ENCODE peak calls at places on chromosomes 7 and 10, in ten cellular contexts. One of them, this sample, is unnamed.

GRCh38 chr10:8830064-8830463 is 775.6 kb downstream of the GATA3 start:
- DNase-seq in fibroblast of mammary gland: no peak
- DNase-seq in endodermal cell: no peak
- DNase-seq in body of pancreas: no peak
- DNase-seq in AG09309: no peak
- DNase-seq in dorsolateral prefrontal cortex: no peak
- DNase-seq in cardiac muscle cell: no peak
- DNase-seq in AG04450: no peak
- DNase-seq in GM12865: no peak
- DNase-seq in GM12864: no peak
- DNase-seq in this sample: no peak

GRCh38 chr10:5293691-5294550 is 70.8 kb upstream of the UCN3 start:
- DNase-seq in fibroblast of mammary gland: peak; percentile 34
- DNase-seq in endodermal cell: peak; percentile 99
- DNase-seq in body of pancreas: peak; percentile 63
- DNase-seq in AG09309: no peak
- DNase-seq in dorsolateral prefrontal cortex: no peak
- DNase-seq in cardiac muscle cell: peak; percentile 65
- DNase-seq in AG04450: no peak
- DNase-seq in GM12865: peak; percentile 59
- DNase-seq in GM12864: no peak
- DNase-seq in this sample: no peak

GRCh38 chr10:68560916-68561691 is 967 bp downstream of the TET1 start:
- DNase-seq in fibroblast of mammary gland: peak; percentile 38
- DNase-seq in endodermal cell: peak; percentile 79
- DNase-seq in body of pancreas: peak; percentile 15
- DNase-seq in AG09309: no peak
- DNase-seq in dorsolateral prefrontal cortex: no peak
- DNase-seq in cardiac muscle cell: peak; percentile 77
- DNase-seq in AG04450: no peak
- DNase-seq in GM12865: no peak
- DNase-seq in GM12864: no peak
- DNase-seq in this sample: no peak

GRCh38 chr7:92415225-92415624 is 32.1 kb upstream of the GATAD1 start:
- DNase-seq in fibroblast of mammary gland: no peak
- DNase-seq in endodermal cell: no peak
- DNase-seq in body of pancreas: no peak
- DNase-seq in AG09309: no peak
- DNase-seq in dorsolateral prefrontal cortex: no peak
- DNase-seq in cardiac muscle cell: no peak
- DNase-seq in AG04450: peak; percentile 3
- DNase-seq in GM12865: no peak
- DNase-seq in GM12864: no peak
- DNase-seq in this sample: no peak

GRCh38 chr7:101162551-101163280 is 2.7 kb downstream of the VGF start:
- DNase-seq in fibroblast of mammary gland: peak; percentile 57
- DNase-seq in endodermal cell: peak; percentile 90
- DNase-seq in body of pancreas: peak; percentile 31
- DNase-seq in AG09309: no peak
- DNase-seq in dorsolateral prefrontal cortex: no peak
- DNase-seq in cardiac muscle cell: peak; percentile 64
- DNase-seq in AG04450: no peak
- DNase-seq in GM12865: peak; percentile 79
- DNase-seq in GM12864: no peak
- DNase-seq in this sample: no peak

GRCh38 chr7:119969054-119969453 is 303.9 kb upstream of the KCND2 start:
- DNase-seq in fibroblast of mammary gland: no peak
- DNase-seq in endodermal cell: no peak
- DNase-seq in body of pancreas: no peak
- DNase-seq in AG09309: no peak
- DNase-seq in dorsolateral prefrontal cortex: no peak
- DNase-seq in cardiac muscle cell: no peak
- DNase-seq in AG04450: no peak
- DNase-seq in GM12865: peak; percentile 39
- DNase-seq in GM12864: no peak
- DNase-seq in this sample: no peak

GRCh38 chr10:11921800-11922387 is 98.7 kb downstream of the PROSER2 start:
- DNase-seq in fibroblast of mammary gland: no peak
- DNase-seq in endodermal cell: no peak
- DNase-seq in body of pancreas: no peak
- DNase-seq in AG09309: no peak
- DNase-seq in dorsolateral prefrontal cortex: no peak
- DNase-seq in cardiac muscle cell: no peak
- DNase-seq in AG04450: no peak
- DNase-seq in GM12865: no peak
- DNase-seq in GM12864: no peak
- DNase-seq in this sample: no peak

GRCh38 chr10:77844177-77844576 is 82.4 kb downstream of the DLG5 start:
- DNase-seq in fibroblast of mammary gland: no peak
- DNase-seq in endodermal cell: no peak
- DNase-seq in body of pancreas: no peak
- DNase-seq in AG09309: no peak
- DNase-seq in dorsolateral prefrontal cortex: no peak
- DNase-seq in cardiac muscle cell: no peak
- DNase-seq in AG04450: no peak
- DNase-seq in GM12865: no peak
- DNase-seq in GM12864: no peak
- DNase-seq in this sample: no peak

GRCh38 chr7:30503273-30504212 is 1.1 kb downstream of the GGCT start:
- DNase-seq in fibroblast of mammary gland: peak; percentile 12
- DNase-seq in endodermal cell: no peak
- DNase-seq in body of pancreas: no peak
- DNase-seq in AG09309: no peak
- DNase-seq in dorsolateral prefrontal cortex: no peak
- DNase-seq in cardiac muscle cell: no peak
- DNase-seq in AG04450: no peak
- DNase-seq in GM12865: no peak
- DNase-seq in GM12864: no peak
- DNase-seq in this sample: no peak

GRCh38 chr10:19874190-19874589 is 58.0 kb downstream of the PLXDC2 start:
- DNase-seq in fibroblast of mammary gland: no peak
- DNase-seq in endodermal cell: no peak
- DNase-seq in body of pancreas: no peak
- DNase-seq in AG09309: no peak
- DNase-seq in dorsolateral prefrontal cortex: no peak
- DNase-seq in cardiac muscle cell: no peak
- DNase-seq in AG04450: no peak
- DNase-seq in GM12865: no peak
- DNase-seq in GM12864: no peak
- DNase-seq in this sample: no peak

GRCh38 chr10:90148121-90148855 is 446.9 kb downstream of the KIF20B start:
- DNase-seq in fibroblast of mammary gland: peak; percentile 80
- DNase-seq in endodermal cell: no peak
- DNase-seq in body of pancreas: no peak
- DNase-seq in AG09309: no peak
- DNase-seq in dorsolateral prefrontal cortex: no peak
- DNase-seq in cardiac muscle cell: peak; percentile 45
- DNase-seq in AG04450: no peak
- DNase-seq in GM12865: peak; percentile 43
- DNase-seq in GM12864: no peak
- DNase-seq in this sample: no peak

GRCh38 chr10:47184273-47184672 is 115.7 kb upstream of the GDF10 start:
- DNase-seq in fibroblast of mammary gland: no peak
- DNase-seq in endodermal cell: no peak
- DNase-seq in body of pancreas: no peak
- DNase-seq in AG09309: no peak
- DNase-seq in dorsolateral prefrontal cortex: no peak
- DNase-seq in cardiac muscle cell: no peak
- DNase-seq in AG04450: no peak
- DNase-seq in GM12865: no peak
- DNase-seq in GM12864: no peak
- DNase-seq in this sample: no peak

GRCh38 chr7:2641406-2642393 is 9.9 kb downstream of the TTYH3 start:
- DNase-seq in fibroblast of mammary gland: peak; percentile 92
- DNase-seq in endodermal cell: peak; percentile 94
- DNase-seq in body of pancreas: peak; percentile 88
- DNase-seq in AG09309: peak; percentile 92
- DNase-seq in dorsolateral prefrontal cortex: peak; percentile 83
- DNase-seq in cardiac muscle cell: peak; percentile 82
- DNase-seq in AG04450: peak; percentile 90
- DNase-seq in GM12865: peak; percentile 65
- DNase-seq in GM12864: no peak
- DNase-seq in this sample: peak; percentile 86

GRCh38 chr10:95374597-95375209 is 83.9 kb upstream of the PDLIM1 start:
- DNase-seq in fibroblast of mammary gland: peak; percentile 79
- DNase-seq in endodermal cell: peak; percentile 94
- DNase-seq in body of pancreas: peak; percentile 81
- DNase-seq in AG09309: peak; percentile 8
- DNase-seq in dorsolateral prefrontal cortex: peak; percentile 76
- DNase-seq in cardiac muscle cell: peak; percentile 89
- DNase-seq in AG04450: peak; percentile 10
- DNase-seq in GM12865: peak; percentile 90
- DNase-seq in GM12864: peak; percentile 62
- DNase-seq in this sample: peak; percentile 22

GRCh38 chr7:112357136-112357535 is 93.1 kb upstream of the IFRD1 start:
- DNase-seq in fibroblast of mammary gland: no peak
- DNase-seq in endodermal cell: peak; percentile 64
- DNase-seq in body of pancreas: no peak
- DNase-seq in AG09309: no peak
- DNase-seq in dorsolateral prefrontal cortex: no peak
- DNase-seq in cardiac muscle cell: peak; percentile 9
- DNase-seq in AG04450: no peak
- DNase-seq in GM12865: no peak
- DNase-seq in GM12864: no peak
- DNase-seq in this sample: no peak
- TF ChIP-seq CTCF in fibroblast of mammary gland: no peak
- TF ChIP-seq CTCF in endodermal cell: peak; percentile 60
- TF ChIP-seq CTCF in body of pancreas: no peak
- TF ChIP-seq CTCF in AG09309: no peak
- TF ChIP-seq CTCF in dorsolateral prefrontal cortex: no peak
- TF ChIP-seq CTCF in cardiac muscle cell: no peak
- TF ChIP-seq CTCF in AG04450: no peak
- TF ChIP-seq CTCF in GM12865: no peak
- TF ChIP-seq CTCF in GM12864: no peak
- TF ChIP-seq CTCF in this sample: no peak

GRCh38 chr7:37435156-37435555 is 13.5 kb downstream of the ELMO1 start:
- DNase-seq in fibroblast of mammary gland: no peak
- DNase-seq in endodermal cell: no peak
- DNase-seq in body of pancreas: no peak
- DNase-seq in AG09309: no peak
- DNase-seq in dorsolateral prefrontal cortex: no peak
- DNase-seq in cardiac muscle cell: no peak
- DNase-seq in AG04450: no peak
- DNase-seq in GM12865: no peak
- DNase-seq in GM12864: no peak
- DNase-seq in this sample: no peak

GRCh38 chr7:37430644-37431043 is 18.0 kb downstream of the ELMO1 start:
- DNase-seq in fibroblast of mammary gland: no peak
- DNase-seq in endodermal cell: no peak
- DNase-seq in body of pancreas: no peak
- DNase-seq in AG09309: no peak
- DNase-seq in dorsolateral prefrontal cortex: no peak
- DNase-seq in cardiac muscle cell: no peak
- DNase-seq in AG04450: no peak
- DNase-seq in GM12865: no peak
- DNase-seq in GM12864: no peak
- DNase-seq in this sample: no peak

GRCh38 chr7:37431413-37431812 is 17.3 kb downstream of the ELMO1 start:
- DNase-seq in fibroblast of mammary gland: no peak
- DNase-seq in endodermal cell: no peak
- DNase-seq in body of pancreas: no peak
- DNase-seq in AG09309: no peak
- DNase-seq in dorsolateral prefrontal cortex: no peak
- DNase-seq in cardiac muscle cell: no peak
- DNase-seq in AG04450: no peak
- DNase-seq in GM12865: no peak
- DNase-seq in GM12864: no peak
- DNase-seq in this sample: no peak

GRCh38 chr7:37432240-37432917 is 16.3 kb downstream of the ELMO1 start:
- DNase-seq in fibroblast of mammary gland: no peak
- DNase-seq in endodermal cell: no peak
- DNase-seq in body of pancreas: no peak
- DNase-seq in AG09309: no peak
- DNase-seq in dorsolateral prefrontal cortex: no peak
- DNase-seq in cardiac muscle cell: no peak
- DNase-seq in AG04450: no peak
- DNase-seq in GM12865: no peak
- DNase-seq in GM12864: no peak
- DNase-seq in this sample: no peak

DNA sequence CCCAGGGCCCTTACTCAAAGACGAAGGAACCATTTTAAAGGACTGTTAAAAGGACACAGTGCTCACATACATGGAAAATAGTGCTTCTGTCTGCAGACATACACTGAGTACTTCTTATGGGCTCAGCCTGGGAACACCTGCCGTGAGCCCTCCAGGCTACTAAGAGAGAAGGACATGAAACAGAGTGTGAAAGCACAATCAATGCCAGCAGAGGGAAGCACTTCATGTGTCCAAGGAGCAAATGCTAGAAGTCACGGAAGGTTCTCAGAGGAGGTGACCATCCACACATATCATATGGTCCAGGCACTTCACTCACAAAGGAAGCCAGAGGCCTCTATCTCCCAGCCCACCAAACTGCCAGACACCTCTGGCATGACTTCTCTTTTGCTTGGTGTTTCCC is 15.5 kb downstream of the ELMO1 start:
- DNase-seq in fibroblast of mammary gland: no peak
- DNase-seq in endodermal cell: peak; percentile 70
- DNase-seq in body of pancreas: no peak
- DNase-seq in AG09309: no peak
- DNase-seq in dorsolateral prefrontal cortex: no peak
- DNase-seq in cardiac muscle cell: peak; percentile 40
- DNase-seq in AG04450: no peak
- DNase-seq in GM12865: no peak
- DNase-seq in GM12864: no peak
- DNase-seq in this sample: no peak
- TF ChIP-seq CTCF in fibroblast of mammary gland: no peak
- TF ChIP-seq CTCF in endodermal cell: peak; percentile 69
- TF ChIP-seq CTCF in body of pancreas: no peak
- TF ChIP-seq CTCF in AG09309: no peak
- TF ChIP-seq CTCF in dorsolateral prefrontal cortex: peak; percentile 38
- TF ChIP-seq CTCF in cardiac muscle cell: no peak
- TF ChIP-seq CTCF in AG04450: no peak
- TF ChIP-seq CTCF in GM12865: no peak
- TF ChIP-seq CTCF in GM12864: no peak
- TF ChIP-seq CTCF in this sample: no peak

GRCh38 chr10:59018977-59019376 is 157.5 kb upstream of the PHYHIPL start:
- DNase-seq in fibroblast of mammary gland: peak; percentile 17
- DNase-seq in endodermal cell: no peak
- DNase-seq in body of pancreas: no peak
- DNase-seq in AG09309: no peak
- DNase-seq in dorsolateral prefrontal cortex: no peak
- DNase-seq in cardiac muscle cell: no peak
- DNase-seq in AG04450: no peak
- DNase-seq in GM12865: no peak
- DNase-seq in GM12864: no peak
- DNase-seq in this sample: no peak
- TF ChIP-seq CTCF in fibroblast of mammary gland: no peak
- TF ChIP-seq CTCF in endodermal cell: no peak
- TF ChIP-seq CTCF in body of pancreas: no peak
- TF ChIP-seq CTCF in AG09309: no peak
- TF ChIP-seq CTCF in dorsolateral prefrontal cortex: no peak
- TF ChIP-seq CTCF in cardiac muscle cell: no peak
- TF ChIP-seq CTCF in AG04450: no peak
- TF ChIP-seq CTCF in GM12865: no peak
- TF ChIP-seq CTCF in GM12864: no peak
- TF ChIP-seq CTCF in this sample: no peak

GRCh38 chr10:113227045-113227444 is 277.0 kb downstream of the TCF7L2 start:
- DNase-seq in fibroblast of mammary gland: no peak
- DNase-seq in endodermal cell: peak; percentile 32
- DNase-seq in body of pancreas: no peak
- DNase-seq in AG09309: no peak
- DNase-seq in dorsolateral prefrontal cortex: no peak
- DNase-seq in cardiac muscle cell: no peak
- DNase-seq in AG04450: no peak
- DNase-seq in GM12865: no peak
- DNase-seq in GM12864: no peak
- DNase-seq in this sample: no peak
- TF ChIP-seq CTCF in fibroblast of mammary gland: no peak
- TF ChIP-seq CTCF in endodermal cell: no peak
- TF ChIP-seq CTCF in body of pancreas: no peak
- TF ChIP-seq CTCF in AG09309: no peak
- TF ChIP-seq CTCF in dorsolateral prefrontal cortex: no peak
- TF ChIP-seq CTCF in cardiac muscle cell: no peak
- TF ChIP-seq CTCF in AG04450: no peak
- TF ChIP-seq CTCF in GM12865: no peak
- TF ChIP-seq CTCF in GM12864: no peak
- TF ChIP-seq CTCF in this sample: no peak